ENCODE peak calls at places on chromosomes 2 and 18, in four cellular contexts. O is IMR-90, H is H1, J is mesendoderm. X is an unnamed sample.

GRCh38 chr2:182954789-182955188 is 83.5 kb downstream of the NCKAP1 start:
- DNase-seq in O (no peak), J (no peak), H (no peak), X (no peak)

GRCh38 chr18:55509631-55510372 is 78.2 kb downstream of the TCF4 start:
- DNase-seq in O (peak; percentile 95), H (no peak), J (peak; percentile 63), X (no peak)

GRCh38 chr2:182784777-182785176 is 68.7 kb downstream of the DNAJC10 start:
- DNase-seq in H (no peak), J (peak; percentile 74), O (peak; percentile 60), X (no peak)

GRCh38 chr18:10057808-10058791 is 144.3 kb downstream of the VAPA start:
- DNase-seq in O (peak; percentile 84), J (no peak), H (no peak), X (no peak)

GRCh38 chr2:11710210-11710609 is 36.2 kb upstream of the LPIN1 start:
- DNase-seq in J (no peak), O (peak; percentile 88), H (no peak), X (no peak)

GRCh38 chr18:79503406-79503805 is 107.7 kb downstream of the NFATC1 start:
- DNase-seq in J (no peak), O (no peak), H (peak; percentile 30), X (no peak)

GRCh38 chr2:101609434-101609833 is 88.1 kb upstream of the MAP4K4 start:
- DNase-seq in J (no peak), O (no peak), H (no peak), X (peak; percentile 50)

GRCh38 chr2:44805391-44805790 is 136.1 kb upstream of the SIX3 start:
- DNase-seq in H (no peak), J (peak; percentile 66), O (no peak), X (no peak)

GRCh38 chr2:75602724-75603342 is 42.1 kb upstream of the EVA1A start:
- DNase-seq in J (no peak), H (no peak), O (peak; percentile 88), X (no peak)

GRCh38 chr2:96150007-96150406 is 4.8 kb upstream of the DUSP2 start:
- DNase-seq in O (no peak), J (no peak), H (no peak), X (peak; percentile 19)

GRCh38 chr2:44936715-44937687 is 4.5 kb upstream of the SIX3 start:
- DNase-seq in J (peak; percentile 55), O (no peak), H (peak; percentile 82), X (peak; percentile 73)

GRCh38 chr2:94861308-94862152 is 9.7 kb upstream of the TEKT4 start:
- DNase-seq in J (peak; percentile 26), H (peak; percentile 73), O (no peak), X (peak; percentile 20)

GRCh38 chr2:157107877-157108276 is 149.6 kb upstream of the GALNT5 start:
- DNase-seq in O (peak; percentile 66), H (no peak), J (peak; percentile 1), X (no peak)

GRCh38 chr18:26487437-26487836 is 60.9 kb downstream of the KCTD1 start:
- DNase-seq in O (no peak), J (no peak), H (no peak), X (no peak)

GRCh38 chr2:190511104-190511503 is 23.4 kb downstream of the NEMP2 start:
- DNase-seq in O (peak; percentile 57), H (no peak), J (peak; percentile 26), X (no peak)

GRCh38 chr18:2914844-2915243 is 68.0 kb downstream of the EMILIN2 start:
- DNase-seq in H (no peak), J (no peak), O (peak; percentile 14), X (no peak)

GRCh38 chr2:186610785-186611184 is 20.9 kb downstream of the ITGAV start:
- DNase-seq in O (no peak), H (no peak), J (peak; percentile 81), X (no peak)

GRCh38 chr2:20326163-20326780 is 24.4 kb downstream of the PUM2 start:
- DNase-seq in O (peak; percentile 68), H (no peak), J (peak; percentile 78), X (no peak)

GRCh38 chr18:10463741-10464140 is 9.3 kb downstream of the APCDD1 start:
- DNase-seq in H (no peak), O (no peak), J (no peak), X (no peak)

GRCh38 chr2:20436716-20437470 is 10.0 kb upstream of the RHOB start:
- DNase-seq in J (no peak), O (no peak), H (no peak), X (no peak)

GRCh38 chr2:19648583-19648982 is 253.2 kb downstream of the TTC32 start:
- DNase-seq in J (no peak), H (no peak), O (peak; percentile 90), X (no peak)

GRCh38 chr2:175947073-175947472 is 55.0 kb downstream of the LNPK start:
- DNase-seq in H (no peak), O (no peak), J (no peak), X (no peak)
- H3K56ac ChIP-seq in H (no peak overlapping the region), O (no peak overlapping the region), J (no peak overlapping the region), X (no peak overlapping the region)

GRCh38 chr18:46211816-46212215 is 107.6 kb downstream of the HAUS1 start:
- DNase-seq in J (no peak), H (no peak), O (peak; percentile 66), X (no peak)
- H3K4me2 ChIP-seq in J (no peak overlapping the region), H (no peak overlapping the region), O (no peak overlapping the region), X (no peak overlapping the region)

GRCh38 chr2:137980459-137980858 is 16.2 kb downstream of the HNMT start:
- DNase-seq in J (no peak), H (no peak), O (no peak), X (no peak)

GRCh38 chr2:137981112-137981679 is 16.9 kb downstream of the HNMT start:
- DNase-seq in O (no peak), J (no peak), H (no peak), X (no peak)

GRCh38 chr2:137976274-137976673 is 12.0 kb downstream of the HNMT start:
- DNase-seq in H (no peak), O (no peak), J (no peak), X (no peak)

GRCh38 chr2:137977790-137978189 is 13.5 kb downstream of the HNMT start:
- DNase-seq in J (no peak), H (no peak), O (no peak), X (no peak)

GRCh38 chr2:137975280-137976271 is 11.3 kb downstream of the HNMT start:
- DNase-seq in J (peak; percentile 26), H (no peak), O (no peak), X (no peak)
- H3K56ac ChIP-seq in J (no peak overlapping the region), H (no peak overlapping the region), O (no peak overlapping the region), X (no peak overlapping the region)

GRCh38 chr2:143720093-143720664 is 591.0 kb downstream of the ARHGAP15 start:
- DNase-seq in J (peak; percentile 65), H (no peak), O (no peak), X (peak; percentile 67)
- H3K4me2 ChIP-seq in J (no peak overlapping the region), H (no peak overlapping the region), O (no peak overlapping the region), X (no peak overlapping the region)

GRCh38 chr2:29769847-29770246 is 151.5 kb downstream of the ALK start:
- DNase-seq in J (peak; percentile 45), H (no peak), O (no peak), X (no peak)
- H3K56ac ChIP-seq in J (no peak overlapping the region), H (no peak overlapping the region), O (no peak overlapping the region), X (no peak overlapping the region)

DNA sequence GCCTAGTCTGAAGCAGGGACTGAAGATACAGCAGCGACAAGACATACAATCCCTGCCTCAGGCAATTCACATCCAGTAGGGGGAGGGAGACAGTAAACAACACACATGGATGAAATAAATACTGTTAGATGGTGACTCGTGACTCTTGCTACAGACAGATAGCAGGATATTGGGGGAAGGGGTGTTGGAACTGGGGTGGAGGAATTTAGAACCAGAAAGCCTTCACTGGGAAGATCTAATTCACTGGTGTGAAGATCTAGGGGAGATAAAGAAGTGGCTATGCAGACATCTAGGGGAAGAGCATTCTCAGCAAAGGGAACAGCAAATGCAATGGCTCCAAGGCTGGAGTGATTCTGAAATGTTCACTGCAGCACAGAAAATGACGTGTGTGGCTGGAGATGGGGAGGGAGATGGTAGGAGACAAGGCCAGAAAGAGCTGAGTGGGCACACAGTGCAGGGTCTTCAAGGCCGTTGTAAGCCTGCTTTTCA is 52.6 kb upstream of the TMEM163 start:
- DNase-seq in H (no peak), J (peak; percentile 97), O (no peak), X (no peak)
- H3K4me2 ChIP-seq in H (no peak overlapping the region), J (peak overlapping the region; percentile 25), O (no peak overlapping the region), X (no peak overlapping the region)

GRCh38 chr2:84703831-84704230 is 177.1 kb downstream of the TRABD2A start:
- DNase-seq in O (no peak), J (no peak), H (no peak), X (no peak)

GRCh38 chr2:84704505-84705244 is 176.2 kb downstream of the TRABD2A start:
- DNase-seq in O (peak; percentile 19), J (no peak), H (no peak), X (no peak)

GRCh38 chr2:84705858-84706257 is 175.0 kb downstream of the TRABD2A start:
- DNase-seq in J (no peak), O (no peak), H (no peak), X (no peak)

GRCh38 chr2:84701880-84702279 is 179.0 kb downstream of the TRABD2A start:
- DNase-seq in J (no peak), H (no peak), O (peak; percentile 96), X (no peak)

GRCh38 chr2:84702941-84703340 is 177.9 kb downstream of the TRABD2A start:
- DNase-seq in O (no peak), J (no peak), H (no peak), X (no peak)
- H3K56ac ChIP-seq in O (no peak overlapping the region), J (no peak overlapping the region), H (no peak overlapping the region), X (no peak overlapping the region)